ENCODE peak calls at places on chromosomes 4 and X, in ten cellular contexts. G is small intestine; V is GM12892; J is NCI-H2081; K is activated T-cell treated with anti-CD3 and anti-CD28 coated beads, Interleukin-2, amount 50 U/mL, for 48 hours; O is AG04450; M is body of pancreas; Z is C1 segment of cervical spinal cord; L is IMR-90; Q is stimulated activated CD4-positive, alpha-beta T cell treated with anti-CD3 and anti-CD28 coated beads, Interleukin-2, amount 100 ng/mL, for 24 hours. W is an unnamed sample.

GRCh38 chr4:118842055-118842454 is 6.1 kb upstream of the SEC24D start:
- DNase-seq in G (no peak), V (no peak), J (no peak), K (no peak), O (no peak), M (no peak), Z (no peak), L (peak), Q (no peak), W (no peak)

GRCh38 chrX:140664939-140665338 is 44.6 kb upstream of the LINC00632 start:
- DNase-seq in G (no peak), V (no peak), J (no peak), K (no peak), O (no peak), M (no peak), Z (no peak), L (peak), Q (no peak), W (no peak)

GRCh38 chr4:21901831-21902230 is 46.7 kb downstream of the KCNIP4 start:
- DNase-seq in G (no peak), V (no peak), J (no peak), K (no peak), O (no peak), M (no peak), Z (no peak), L (peak), Q (no peak), W (no peak)

GRCh38 chr4:3468804-3469203 is 5.7 kb downstream of the DOK7 start:
- DNase-seq in G (no peak), V (no peak), J (no peak), K (no peak), O (no peak), M (no peak), Z (no peak), L (no peak), Q (no peak), W (no peak)

GRCh38 chr4:6336166-6336565 is 66.5 kb downstream of the WFS1 start:
- DNase-seq in G (no peak), V (no peak), J (no peak), K (no peak), O (no peak), M (no peak), Z (no peak), L (no peak), Q (no peak), W (no peak)

GRCh38 chr4:168724960-168725359 is 228.1 kb downstream of the PALLD start:
- DNase-seq in G (no peak), V (no peak), J (no peak), K (no peak), O (peak), M (no peak), Z (no peak), L (peak), Q (no peak), W (no peak)

GRCh38 chrX:110563276-110563675 is 204.6 kb downstream of the RTL9 start:
- DNase-seq in G (no peak), V (no peak), J (no peak), K (no peak), O (no peak), M (no peak), Z (no peak), L (no peak), Q (no peak), W (no peak)

GRCh38 chr4:167084326-167084725 is 150.0 kb downstream of the SPOCK3 start:
- DNase-seq in G (no peak), V (no peak), J (no peak), K (no peak), O (no peak), M (no peak), Z (no peak), L (no peak), Q (no peak), W (no peak)

GRCh38 chrX:154430916-154431315 is 2.4 kb downstream of the ATP6AP1 start:
- DNase-seq in G (no peak), V (no peak), J (no peak), K (no peak), O (no peak), M (no peak), Z (no peak), L (no peak), Q (no peak), W (no peak)

GRCh38 chr4:154292589-154292988 is 199.0 kb downstream of the DCHS2 start:
- DNase-seq in G (no peak), V (no peak), J (no peak), K (no peak), O (no peak), M (no peak), Z (no peak), L (no peak), Q (no peak), W (no peak)

GRCh38 chr4:76377922-76378321 is 43.0 kb downstream of the CCDC158 start:
- DNase-seq in G (peak), V (no peak), J (no peak), K (peak), O (no peak), M (peak), Z (no peak), L (peak), Q (peak), W (no peak)

GRCh38 chrX:154002215-154002719 is 17.4 kb downstream of the IRAK1 start:
- DNase-seq in G (no peak), V (no peak), J (peak), K (peak), O (no peak), M (no peak), Z (no peak), L (peak), Q (peak), W (no peak)

GRCh38 chrX:33434256-33435092 is 223.1 kb upstream of the DMD start:
- DNase-seq in G (peak), V (peak), J (peak), K (peak), O (peak), M (peak), Z (no peak), L (peak), Q (peak), W (peak)

GRCh38 chr4:32396504-32396903 is 1676.3 kb downstream of the PCDH7 start:
- DNase-seq in G (no peak), V (no peak), J (no peak), K (no peak), O (no peak), M (no peak), Z (no peak), L (no peak), Q (no peak), W (no peak)

GRCh38 chr4:126271266-126271665 is 956.5 kb downstream of the FAT4 start:
- DNase-seq in G (no peak), V (no peak), J (no peak), K (no peak), O (no peak), M (no peak), Z (no peak), L (no peak), Q (no peak), W (no peak)

GRCh38 chrX:42442745-42443144 is 335.2 kb downstream of the PPP1R2C start:
- DNase-seq in G (no peak), V (no peak), J (no peak), K (no peak), O (no peak), M (no peak), Z (no peak), L (no peak), Q (no peak), W (no peak)

GRCh38 chr4:6549890-6550620 is 24.9 kb upstream of the MAN2B2 start:
- DNase-seq in G (no peak), V (no peak), J (no peak), K (no peak), O (no peak), M (no peak), Z (no peak), L (no peak), Q (no peak), W (no peak)

GRCh38 chr4:3041192-3042142 is 32.9 kb downstream of the HTT-AS start:
- DNase-seq in G (peak), V (peak), J (no peak), K (peak), O (no peak), M (peak), Z (peak), L (peak), Q (peak), W (peak)

GRCh38 chr4:144289687-144290433 is 149.3 kb upstream of the GYPA start:
- DNase-seq in G (no peak), V (no peak), J (no peak), K (no peak), O (no peak), M (no peak), Z (no peak), L (no peak), Q (no peak), W (no peak)

GRCh38 chrX:20230406-20230805 is 36.3 kb downstream of the RPS6KA3 start:
- DNase-seq in G (no peak), V (no peak), J (no peak), K (no peak), O (no peak), M (no peak), Z (no peak), L (no peak), Q (no peak), W (no peak)

GRCh38 chrX:41561045-41561444 is 113.9 kb downstream of the NYX start:
- DNase-seq in G (peak), V (peak), J (no peak), K (peak), O (peak), M (peak), Z (no peak), L (peak), Q (peak), W (peak)

GRCh38 chr4:99759346-99759984 is 57.2 kb upstream of the DAPP1 start:
- DNase-seq in G (no peak), V (no peak), J (no peak), K (no peak), O (no peak), M (no peak), Z (no peak), L (no peak), Q (no peak), W (no peak)

W was measured in SJSA1.